ENCODE peak calls at places on chromosomes 4 and X, in ten cellular contexts. C is NB4; S is CD8-positive, alpha-beta T cell; J is tibial artery; L is HL-60; G is bronchial epithelial cell; N is neural progenitor cell; Y is nephron progenitor cell; W is GM20000; F is fibroblast of mammary gland. V is an unnamed sample.

GRCh38 chrX:29665532-29665931 is 549.8 kb upstream of the MAGEB2 start:
- DNase-seq in C (no peak), S (no peak), J (no peak), L (no peak), G (no peak), N (no peak), Y (no peak), W (no peak), F (no peak), V (no peak)

GRCh38 chr4:173835863-173836262 is 305.8 kb upstream of the HAND2 start:
- DNase-seq in C (no peak), S (no peak), J (no peak), L (no peak), G (peak; percentile 11), N (peak; percentile 48), Y (no peak), W (no peak), F (peak; percentile 67), V (no peak)

GRCh38 chrX:109709129-109709631 is 23.9 kb downstream of the ACSL4 start:
- DNase-seq in C (peak; percentile 79), S (no peak), J (no peak), L (peak; percentile 54), G (peak; percentile 81), N (no peak), Y (peak; percentile 29), W (peak; percentile 18), F (peak; percentile 64), V (no peak)

GRCh38 chr4:175784986-175785525 is 27.0 kb downstream of the GPM6A start:
- DNase-seq in C (no peak), S (no peak), J (no peak), L (no peak), G (no peak), N (no peak), Y (no peak), W (no peak), F (no peak), V (no peak)

GRCh38 chr4:145709336-145709735 is 29.4 kb downstream of the C4orf51 start:
- DNase-seq in C (no peak), S (no peak), J (no peak), L (no peak), G (no peak), N (no peak), Y (no peak), W (no peak), F (no peak), V (no peak)

GRCh38 chr4:81818385-81818784 is 346.7 kb upstream of the RASGEF1B start:
- DNase-seq in C (no peak), S (no peak), J (no peak), L (no peak), G (no peak), N (no peak), Y (no peak), W (no peak), F (no peak), V (no peak)

GRCh38 chrX:154412468-154412867 is 1.1 kb downstream of the TAFAZZIN start:
- DNase-seq in C (peak; percentile 71), S (peak; percentile 58), J (no peak), L (peak; percentile 91), G (no peak), N (no peak), Y (no peak), W (peak; percentile 18), F (no peak), V (no peak)

GRCh38 chrX:74023203-74023602 is 280.8 kb upstream of the ZCCHC13 start:
- DNase-seq in C (peak; percentile 30), S (no peak), J (no peak), L (no peak), G (no peak), N (no peak), Y (no peak), W (no peak), F (no peak), V (no peak)

GRCh38 chrX:130280901-130281300 is 12.2 kb upstream of the ZNF280C start:
- DNase-seq in C (no peak), S (no peak), J (no peak), L (no peak), G (no peak), N (peak; percentile 37), Y (no peak), W (no peak), F (no peak), V (no peak)

GRCh38 chr4:48504352-48504751 is 14.3 kb downstream of the ZAR1 start:
- DNase-seq in C (no peak), S (no peak), J (no peak), L (no peak), G (no peak), N (no peak), Y (no peak), W (no peak), F (no peak), V (no peak)

GRCh38 chr4:74534121-74534520 is 89.2 kb downstream of the AREG start:
- DNase-seq in C (no peak), S (no peak), J (no peak), L (no peak), G (no peak), N (no peak), Y (no peak), W (no peak), F (no peak), V (no peak)

GRCh38 chr4:94446386-94446785 is 5.4 kb upstream of the PDLIM5 start:
- DNase-seq in C (no peak), S (no peak), J (no peak), L (no peak), G (peak; percentile 98), N (no peak), Y (no peak), W (no peak), F (peak; percentile 97), V (no peak)

GRCh38 chr4:80990851-80991250 is 39.7 kb upstream of the BMP3 start:
- DNase-seq in C (no peak), S (no peak), J (no peak), L (no peak), G (no peak), N (peak; percentile 42), Y (peak; percentile 3), W (no peak), F (no peak), V (no peak)

GRCh38 chr4:163540977-163541376 is 46.5 kb downstream of the TMA16 start:
- DNase-seq in C (no peak), S (no peak), J (peak; percentile 22), L (no peak), G (peak; percentile 76), N (no peak), Y (no peak), W (no peak), F (peak; percentile 83), V (no peak)

GRCh38 chr4:75843596-75843995 is 58.7 kb downstream of the PPEF2 start:
- DNase-seq in C (no peak), S (no peak), J (no peak), L (no peak), G (no peak), N (no peak), Y (no peak), W (no peak), F (no peak), V (no peak)

GRCh38 chrX:120429776-120430535 is 39.1 kb downstream of the LAMP2 start:
- DNase-seq in C (no peak), S (no peak), J (no peak), L (no peak), G (no peak), N (no peak), Y (no peak), W (no peak), F (no peak), V (no peak)

GRCh38 chr4:79897174-79897573 is 175.9 kb downstream of the ANTXR2 start:
- DNase-seq in C (no peak), S (no peak), J (no peak), L (no peak), G (no peak), N (no peak), Y (no peak), W (no peak), F (no peak), V (no peak)

GRCh38 chr4:15695764-15696163 is 7.1 kb upstream of the BST1 start:
- DNase-seq in C (no peak), S (no peak), J (no peak), L (no peak), G (no peak), N (no peak), Y (no peak), W (no peak), F (no peak), V (no peak)

GRCh38 chr4:15694431-15694830 is 8.4 kb upstream of the BST1 start:
- DNase-seq in C (no peak), S (no peak), J (no peak), L (no peak), G (peak; percentile 91), N (no peak), Y (no peak), W (no peak), F (no peak), V (no peak)

GRCh38 chr4:15696866-15697265 is 6.0 kb upstream of the BST1 start:
- DNase-seq in C (no peak), S (no peak), J (no peak), L (no peak), G (no peak), N (no peak), Y (no peak), W (no peak), F (no peak), V (no peak)

GRCh38 chr4:15691346-15692140 is 9.9 kb downstream of the FAM200B start:
- DNase-seq in C (peak; percentile 76), S (no peak), J (no peak), L (peak; percentile 18), G (peak; percentile 50), N (peak; percentile 23), Y (no peak), W (no peak), F (peak; percentile 88), V (no peak)

GRCh38 chr4:15695240-15695699 is 7.6 kb upstream of the BST1 start:
- DNase-seq in C (peak; percentile 45), S (no peak), J (no peak), L (no peak), G (peak; percentile 98), N (peak; percentile 86), Y (no peak), W (no peak), F (peak; percentile 98), V (no peak)
- TF ChIP-seq CTCF in C (no peak), S (no peak), J (no peak), L (no peak), G (peak; percentile 2), N (no peak), Y (no peak), W (no peak), F (no peak), V (no peak)

GRCh38 chr4:15681372-15682339 is at the start of gene FAM200B:
- DNase-seq in C (peak; percentile 100), S (peak; percentile 97), J (peak; percentile 98), L (peak; percentile 99), G (peak; percentile 98), N (peak; percentile 99), Y (peak; percentile 100), W (peak; percentile 97), F (peak; percentile 98), V (peak; percentile 95)
- TF ChIP-seq CTCF in C (no peak), S (no peak), J (peak; percentile 29), L (no peak), G (peak; percentile 25), N (peak; percentile 27), Y (no peak), W (no peak), F (no peak), V (peak; percentile 46)

GRCh38 chrX:36961590-36961989 is 46.6 kb upstream of the FAM47C start:
- DNase-seq in C (no peak), S (no peak), J (no peak), L (no peak), G (peak; percentile 3), N (peak; percentile 23), Y (peak; percentile 6), W (no peak), F (no peak), V (no peak)
- TF ChIP-seq CTCF in C (no peak), S (no peak), J (no peak), L (no peak), G (peak; percentile 6), N (peak; percentile 54), Y (peak; percentile 16), W (no peak), F (no peak), V (no peak)

GRCh38 chrX:81280148-81280547 is 78.2 kb downstream of the SH3BGRL start:
- DNase-seq in C (no peak), S (no peak), J (no peak), L (no peak), G (no peak), N (no peak), Y (no peak), W (no peak), F (peak; percentile 5), V (no peak)
- TF ChIP-seq CTCF in C (no peak), S (no peak), J (no peak), L (no peak), G (no peak), N (peak; percentile 31), Y (no peak), W (no peak), F (peak; percentile 10), V (no peak)

V was measured in thoracic aorta.